ENCODE peak calls at places on chromosomes 2 and 18, in four cellular contexts. D is HCT116, V is PC-3, Y is neural progenitor cell. L is an unnamed sample.

GRCh38 chr2:151959203-151959602 is 131.0 kb upstream of the ARL5A start:
- DNase-seq in V (no peak), Y (no peak), D (no peak), L (no peak)

GRCh38 chr2:239263231-239263936 is 137.4 kb downstream of the HDAC4 start:
- DNase-seq in V (no peak), D (no peak), Y (no peak), L (no peak)

GRCh38 chr18:73503326-73503725 is 635.5 kb upstream of the NETO1 start:
- DNase-seq in D (no peak), V (no peak), Y (no peak), L (no peak)

GRCh38 chr2:24818721-24819167 is 25.5 kb downstream of the CENPO start:
- DNase-seq in D (no peak), Y (no peak), V (no peak), L (no peak)

GRCh38 chr2:216842634-216843033 is 17.2 kb downstream of the TNP1 start:
- DNase-seq in D (no peak), Y (no peak), V (no peak), L (no peak)

GRCh38 chr2:190678444-190679162 is 29.7 kb downstream of the NAB1 start:
- DNase-seq in Y (no peak), V (no peak), D (no peak), L (no peak)

GRCh38 chr2:121955313-121956211 is 200.1 kb downstream of the TSN start:
- DNase-seq in Y (no peak), D (no peak), V (no peak), L (no peak)

GRCh38 chr2:197879844-197880408 is 75.5 kb downstream of the PLCL1 start:
- DNase-seq in D (no peak), Y (no peak), V (no peak), L (no peak)

GRCh38 chr2:178452334-178452733 is 1.2 kb downstream of the PJVK start:
- DNase-seq in D (no peak), Y (no peak), V (no peak), L (no peak)

GRCh38 chr2:48569433-48569832 is 39.5 kb downstream of the STON1 start:
- DNase-seq in D (no peak), V (no peak), Y (no peak), L (no peak)

GRCh38 chr18:47863041-47863440 is 67.4 kb downstream of the SMAD2 start:
- DNase-seq in V (no peak), Y (no peak), D (no peak), L (no peak)

DNA sequence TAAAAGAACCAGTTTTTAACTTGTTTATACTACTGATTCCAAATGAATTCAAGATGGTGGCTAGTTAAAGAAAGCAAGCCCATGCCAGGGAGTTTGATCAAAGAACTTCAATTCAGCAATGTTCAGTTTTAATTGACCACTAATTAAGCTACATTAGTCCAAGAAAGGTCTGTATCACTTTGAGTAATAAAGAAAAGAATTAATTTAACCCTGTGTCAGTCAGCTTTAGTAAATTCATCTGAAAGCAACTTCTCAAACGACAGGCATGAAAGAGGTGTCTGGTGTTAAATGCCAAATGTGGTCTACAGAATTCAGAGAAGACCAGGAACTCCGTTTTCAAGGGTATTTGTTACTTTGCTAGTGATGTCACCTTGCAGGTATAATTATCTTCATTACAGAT is 281.7 kb downstream of the TCF4 start:
- DNase-seq in V (no peak), D (no peak), Y (no peak), L (no peak)
- TF ChIP-seq EZH2phosphoT487 in V (no peak), D (no peak), Y (no peak), L (no peak)

GRCh38 chr2:43127208-43127940 is 99.0 kb downstream of the ZFP36L2 start:
- DNase-seq in V (peak), Y (peak), D (peak), L (peak)
- TF ChIP-seq EZH2phosphoT487 in V (no peak), Y (no peak), D (no peak), L (no peak)

GRCh38 chr2:100793220-100793619 is 26.7 kb upstream of the NPAS2 start:
- DNase-seq in Y (no peak), V (no peak), D (no peak), L (no peak)

GRCh38 chr2:100791936-100792308 is 28.0 kb upstream of the NPAS2 start:
- DNase-seq in Y (no peak), V (no peak), D (no peak), L (no peak)

GRCh38 chr2:100796499-100797100 is 23.3 kb upstream of the NPAS2 start:
- DNase-seq in D (no peak), V (peak), Y (no peak), L (no peak)

GRCh38 chr2:100791294-100791935 is 28.5 kb upstream of the NPAS2 start:
- DNase-seq in Y (no peak), V (no peak), D (no peak), L (no peak)

GRCh38 chr2:100793982-100794381 is 26.0 kb upstream of the NPAS2 start:
- DNase-seq in Y (no peak), D (peak), V (no peak), L (no peak)
- TF ChIP-seq EZH2phosphoT487 in Y (no peak), D (no peak), V (no peak), L (no peak)

GRCh38 chr2:132484144-132484543 is 67.5 kb downstream of the GPR39 start:
- DNase-seq in V (no peak), Y (no peak), D (no peak), L (no peak)

GRCh38 chr2:132488491-132488890 is 71.9 kb downstream of the GPR39 start:
- DNase-seq in Y (no peak), V (no peak), D (no peak), L (no peak)

DNA sequence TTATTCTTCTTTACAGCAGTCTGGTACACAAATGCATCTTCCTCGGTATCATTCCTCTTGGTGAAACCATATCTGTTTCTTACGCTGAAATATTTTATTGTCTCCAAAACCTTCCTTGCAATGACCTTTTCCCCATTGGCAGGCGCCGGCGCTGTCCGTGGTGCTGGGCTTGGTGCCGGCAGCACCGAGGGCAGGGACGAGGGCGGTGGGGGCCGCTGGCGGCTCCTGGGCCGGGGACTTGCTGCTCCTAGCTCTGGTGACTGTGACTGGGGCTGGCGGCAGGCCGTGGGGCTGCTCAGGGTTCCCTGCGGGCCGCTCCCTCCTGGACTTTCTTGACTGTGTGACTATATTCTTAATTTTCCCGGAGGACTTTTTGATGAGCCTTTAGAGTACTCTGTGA is 72.5 kb downstream of the GPR39 start:
- DNase-seq in Y (peak), D (no peak), V (no peak), L (no peak)
- TF ChIP-seq EZH2phosphoT487 in Y (no peak), D (no peak), V (no peak), L (no peak)

DNA sequence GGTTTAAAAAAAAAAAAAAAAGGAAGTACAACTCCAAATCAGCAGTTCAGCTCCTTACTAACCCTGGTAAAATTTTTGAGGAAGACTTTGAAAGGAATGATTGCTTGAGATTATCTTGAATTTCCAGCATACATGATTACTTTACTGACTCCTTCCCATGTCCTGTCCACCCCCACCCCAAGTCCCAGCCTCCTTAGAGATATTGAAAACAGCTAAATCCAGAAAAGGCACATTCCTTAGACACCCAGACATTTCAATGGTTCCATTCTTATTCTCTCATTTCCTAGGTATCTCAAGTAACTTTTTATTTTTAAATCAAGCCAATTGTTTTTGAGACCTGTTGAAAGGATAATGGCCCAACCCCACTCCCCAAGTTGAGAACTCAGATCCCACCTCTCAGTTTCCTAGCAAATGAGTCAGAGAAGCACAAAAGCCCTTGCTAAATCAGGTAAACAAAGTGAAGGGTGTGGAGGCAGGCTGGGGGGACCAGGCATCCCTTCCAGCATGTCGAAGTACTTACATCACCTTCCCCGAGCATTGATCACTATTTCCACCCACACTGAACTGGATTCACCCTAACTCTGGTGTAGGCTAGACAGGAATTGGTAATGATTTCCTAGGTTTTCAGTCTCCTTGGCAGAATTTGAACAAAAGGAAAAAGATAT is 95.4 kb upstream of the FZD7 start:
- DNase-seq in D (no peak), Y (no peak), V (no peak), L (no peak)
- TF ChIP-seq EZH2phosphoT487 in D (no peak), Y (no peak), V (no peak), L (no peak)

GRCh38 chr2:96934831-96935545 is 51.4 kb downstream of the FAM178B start:
- DNase-seq in V (no peak), D (no peak), Y (no peak), L (no peak)
- TF ChIP-seq EZH2phosphoT487 in V (no peak), D (no peak), Y (no peak), L (no peak)

DNA sequence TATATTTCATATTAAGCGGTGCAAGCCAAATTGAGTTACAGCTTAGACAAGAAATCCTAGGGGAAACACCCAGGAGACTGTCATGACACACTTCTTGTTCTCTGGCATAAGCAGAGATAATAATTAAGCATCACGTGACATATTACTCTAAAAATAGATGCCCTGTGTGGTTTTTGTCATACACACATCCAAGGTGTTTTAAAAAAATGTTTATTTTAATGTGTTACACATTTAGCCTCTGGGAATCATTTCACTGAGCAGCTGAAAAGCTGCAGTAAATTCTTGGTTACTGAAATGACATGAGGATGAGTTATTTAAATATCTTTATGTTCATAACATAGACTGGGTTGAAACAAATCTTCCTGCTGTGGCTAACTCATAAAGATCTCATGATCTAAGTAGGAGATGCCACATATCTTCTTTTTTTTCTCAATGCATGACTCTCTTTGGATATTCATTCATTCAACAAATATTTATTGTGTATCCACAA is 38.0 kb upstream of the ERMN start:
- DNase-seq in V (no peak), Y (no peak), D (no peak), L (no peak)
- TF ChIP-seq EZH2phosphoT487 in V (no peak), Y (no peak), D (no peak), L (no peak)

L was measured in OCI-LY7.